ENCODE peak calls at places on chromosome 14, in ten cellular contexts. G, K, J, T, Q, U, B, Y, X and R are unnamed samples.

GRCh38 chr14:64826845-64827244 is 52.9 kb downstream of the SPTB start:
- DNase-seq in B (no peak), U (no peak), Q (no peak), G (no peak), K (no peak), X (no peak), Y (no peak), T (peak), J (no peak), R (no peak)

GRCh38 chr14:72576258-72576657 is 317.6 kb downstream of the DPF3 start:
- DNase-seq in X (peak), G (no peak), J (no peak), Y (no peak), Q (no peak), T (no peak), U (no peak), B (no peak), K (no peak), R (no peak)

GRCh38 chr14:64807588-64807987 is 72.1 kb downstream of the SPTB start:
- DNase-seq in B (no peak), T (peak), Q (no peak), K (no peak), Y (no peak), U (no peak), G (no peak), X (no peak), J (no peak), R (no peak)

GRCh38 chr14:93953739-93954515 is 22.4 kb downstream of the ASB2 start:
- DNase-seq in B (no peak), Y (no peak), X (no peak), Q (no peak), G (no peak), T (no peak), U (no peak), J (no peak), K (no peak), R (no peak)

GRCh38 chr14:81710232-81710845 is 176.7 kb upstream of the SEL1L start:
- DNase-seq in Q (no peak), X (peak), U (no peak), B (no peak), J (peak), T (peak), Y (no peak), K (peak), G (peak), R (no peak)

GRCh38 chr14:60656755-60657608 is 7.7 kb upstream of the SIX1 start:
- DNase-seq in K (peak), U (no peak), J (no peak), Y (no peak), Q (no peak), T (peak), G (peak), B (peak), X (peak), R (peak)

GRCh38 chr14:90903101-90903500 is 86.9 kb upstream of the TTC7B start:
- DNase-seq in T (peak), B (no peak), Y (peak), Q (peak), U (peak), G (peak), K (peak), X (peak), J (peak), R (peak)

GRCh38 chr14:56751471-56751870 is 58.8 kb downstream of the OTX2 start:
- DNase-seq in K (no peak), G (peak), J (no peak), Q (no peak), T (no peak), X (no peak), Y (no peak), B (no peak), U (no peak), R (no peak)

GRCh38 chr14:99441918-99442317 is 38.7 kb downstream of the SETD3 start:
- DNase-seq in Q (no peak), G (no peak), T (no peak), J (peak), U (no peak), X (no peak), B (no peak), Y (no peak), K (no peak), R (no peak)

GRCh38 chr14:90561031-90561430 is 164.2 kb downstream of the CALM1 start:
- DNase-seq in U (no peak), B (no peak), Y (no peak), Q (no peak), J (no peak), K (no peak), X (no peak), G (no peak), T (no peak), R (no peak)

GRCh38 chr14:100304825-100305445 is 1.3 kb downstream of the SLC25A29 start:
- DNase-seq in B (peak), X (no peak), T (no peak), Y (peak), U (no peak), G (no peak), J (peak), Q (peak), K (no peak), R (no peak)

GRCh38 chr14:88005050-88005481 is at the start of gene GPR65:
- DNase-seq in X (peak), J (peak), G (no peak), Q (no peak), U (peak), T (peak), K (no peak), B (no peak), Y (no peak), R (peak)

GRCh38 chr14:99648385-99648784 is 3.5 kb downstream of the HHIPL1 start:
- DNase-seq in U (no peak), Y (no peak), G (no peak), Q (no peak), K (no peak), X (no peak), T (no peak), J (no peak), B (no peak), R (no peak)

GRCh38 chr14:63759454-63759853 is 31.6 kb upstream of the SGPP1 start:
- DNase-seq in Y (no peak), T (peak), K (no peak), B (no peak), J (peak), G (no peak), X (peak), Q (no peak), U (peak), R (peak)

GRCh38 chr14:77140343-77140936 is 1.2 kb downstream of the ZDHHC22 start:
- DNase-seq in J (no peak), B (no peak), Y (no peak), X (no peak), Q (no peak), T (no peak), G (no peak), U (no peak), K (no peak), R (no peak)

GRCh38 chr14:105220699-105221597 is 27.4 kb upstream of the BTBD6 start:
- DNase-seq in X (no peak), T (no peak), Q (peak), Y (no peak), G (no peak), J (no peak), K (no peak), U (no peak), B (no peak), R (no peak)

GRCh38 chr14:59918824-59919581 is 941 bp upstream of the LRRC9 start:
- DNase-seq in Q (no peak), B (peak), J (peak), T (peak), U (peak), K (peak), G (peak), X (peak), Y (no peak), R (peak)

GRCh38 chr14:88380405-88380804 is 5.1 kb upstream of the SPATA7 start:
- DNase-seq in U (no peak), J (no peak), G (no peak), B (no peak), Q (no peak), K (no peak), X (peak), T (peak), Y (no peak), R (peak)

GRCh38 chr14:86533834-86534233 is 1003.9 kb downstream of the FLRT2 start:
- DNase-seq in G (no peak), B (no peak), Y (no peak), Q (no peak), J (no peak), U (no peak), T (no peak), X (no peak), K (no peak), R (no peak)

GRCh38 chr14:73795466-73795865 is 56.2 kb upstream of the PTGR2 start:
- DNase-seq in U (no peak), J (no peak), Y (no peak), X (no peak), B (no peak), G (no peak), Q (no peak), K (no peak), T (no peak), R (no peak)

GRCh38 chr14:93430319-93430801 is 379 bp upstream of the UNC79 start:
- DNase-seq in K (no peak), Q (no peak), X (peak), Y (no peak), T (no peak), B (no peak), J (no peak), U (no peak), G (peak), R (no peak)

GRCh38 chr14:94022532-94023411 is 3.4 kb upstream of the OTUB2 start:
- DNase-seq in G (no peak), Y (no peak), X (no peak), K (peak), T (no peak), Q (no peak), U (peak), J (no peak), B (no peak), R (no peak)

GRCh38 chr14:77157716-77158115 is 16.1 kb upstream of the ZDHHC22 start:
- DNase-seq in U (no peak), B (no peak), G (no peak), K (no peak), X (no peak), J (no peak), T (no peak), Q (no peak), Y (no peak), R (no peak)

GRCh38 chr14:56594428-56594827 is 14.8 kb downstream of the TMEM260 start:
- DNase-seq in K (peak), J (no peak), Y (no peak), G (no peak), U (no peak), Q (no peak), B (no peak), X (no peak), T (no peak), R (no peak)

GRCh38 chr14:72894623-72895378 is 900 bp upstream of the DPF3 start:
- DNase-seq in T (no peak), Y (no peak), J (peak), K (no peak), B (no peak), U (no peak), Q (no peak), G (peak), X (no peak), R (no peak)

GRCh38 chr14:65006251-65006721 is 19.6 kb downstream of the FNTB start:
- DNase-seq in T (no peak), K (no peak), G (no peak), X (no peak), B (no peak), Q (no peak), Y (no peak), U (no peak), J (no peak), R (no peak)

GRCh38 chr14:94114589-94115067 is 4.1 kb downstream of the IFI27 start:
- DNase-seq in X (no peak), Y (no peak), K (no peak), J (no peak), U (no peak), Q (no peak), B (no peak), T (no peak), G (no peak), R (no peak)

GRCh38 chr14:30903285-30904124 is 29.1 kb downstream of the COCH start:
- DNase-seq in J (no peak), B (no peak), U (no peak), T (no peak), G (no peak), K (peak), X (no peak), Y (no peak), Q (no peak), R (no peak)

GRCh38 chr14:30908826-30909225 is 34.5 kb downstream of the COCH start:
- DNase-seq in B (no peak), Y (no peak), Q (no peak), T (no peak), K (no peak), J (no peak), U (no peak), X (no peak), G (no peak), R (no peak)

GRCh38 chr14:30907659-30908057 is 33.3 kb downstream of the COCH start:
- DNase-seq in B (no peak), Q (no peak), T (no peak), G (no peak), X (no peak), Y (no peak), J (no peak), U (no peak), K (no peak), R (no peak)

DNA sequence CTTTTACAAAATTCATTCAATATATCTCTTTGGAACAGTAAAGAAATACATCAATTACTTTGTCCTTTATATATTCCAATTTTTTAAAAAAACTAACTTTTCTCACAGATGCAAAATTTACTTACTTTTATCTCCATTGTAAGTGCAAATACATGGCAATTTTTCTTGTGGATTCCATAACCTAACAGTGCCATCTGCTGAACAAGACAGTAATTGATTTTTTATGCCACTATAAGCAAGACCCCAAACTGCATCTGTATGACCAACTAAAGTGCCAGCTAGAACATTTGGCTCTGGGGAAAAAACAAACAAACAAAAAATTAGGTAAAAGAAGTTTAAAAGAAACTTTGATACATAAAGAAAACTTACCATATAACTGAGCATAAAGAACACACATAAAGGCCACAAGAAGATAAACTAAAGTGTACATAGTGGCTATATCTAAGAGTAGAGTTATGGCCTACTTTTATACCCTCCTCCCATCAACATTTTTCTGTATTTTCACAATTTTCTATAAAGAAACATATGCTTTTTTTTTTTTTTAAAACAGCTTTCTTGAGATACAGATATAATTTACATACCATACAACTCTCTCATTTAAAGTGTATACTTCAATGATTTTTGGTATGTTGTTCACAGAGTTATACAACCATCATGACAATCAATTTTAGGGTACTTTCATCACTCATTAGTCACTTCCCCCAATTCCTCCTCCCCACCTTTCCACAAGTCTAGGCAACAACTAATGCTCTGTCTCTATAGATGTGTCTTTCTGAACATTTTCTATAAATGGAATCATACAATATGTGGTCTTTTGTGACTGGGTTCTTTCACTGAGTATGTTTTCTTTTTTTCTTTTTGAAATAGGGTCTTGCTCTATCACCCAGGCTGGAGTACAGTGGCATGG is 32.6 kb downstream of the COCH start:
- DNase-seq in B (no peak), U (no peak), Q (no peak), J (no peak), G (no peak), K (peak), Y (no peak), T (no peak), X (peak), R (no peak)
- TF ChIP-seq CTCF in B (peak), U (no peak), Q (no peak), J (peak), G (no peak), K (peak), Y (no peak), T (peak), X (peak), R (peak)

GRCh38 chr14:103735439-103735814 is 19.8 kb downstream of the ZFYVE21 start:
- DNase-seq in G (no peak), Y (no peak), T (no peak), K (no peak), U (no peak), X (no peak), J (no peak), B (no peak), Q (no peak), R (no peak)
- TF ChIP-seq CTCF in G (no peak), Y (no peak), T (no peak), K (no peak), U (no peak), X (no peak), J (no peak), B (no peak), Q (no peak), R (no peak)

GRCh38 chr14:101889898-101890297 is 74.5 kb upstream of the DYNC1H1 start:
- DNase-seq in J (no peak), K (no peak), T (peak), B (no peak), X (peak), Y (no peak), U (no peak), G (no peak), Q (no peak), R (no peak)
- TF ChIP-seq CTCF in J (no peak), K (no peak), T (peak), B (no peak), X (no peak), Y (no peak), U (no peak), G (no peak), Q (no peak), R (no peak)

GRCh38 chr14:40417777-40418401 is 985.7 kb upstream of the FBXO33 start:
- DNase-seq in U (no peak), T (no peak), G (peak), J (peak), Y (no peak), B (no peak), K (peak), Q (no peak), X (peak), R (peak)
- TF ChIP-seq CTCF in U (peak), T (no peak), G (peak), J (peak), Y (no peak), B (peak), K (peak), Q (no peak), X (peak), R (peak)

GRCh38 chr14:106372870-106373657 is 846.7 kb downstream of the TMEM121 start:
- DNase-seq in T (no peak), J (peak), Q (no peak), U (peak), G (no peak), K (peak), B (peak), Y (peak), X (no peak), R (peak)
- TF ChIP-seq CTCF in T (no peak), J (peak), Q (no peak), U (peak), G (peak), K (peak), B (peak), Y (no peak), X (no peak), R (peak)

GRCh38 chr14:23053426-23053825 is 3.9 kb downstream of the CDH24 start:
- DNase-seq in J (no peak), T (no peak), Y (no peak), K (no peak), U (no peak), B (no peak), X (no peak), G (no peak), Q (no peak), R (no peak)

GRCh38 chr14:23052671-23053070 is 4.6 kb downstream of the CDH24 start:
- DNase-seq in K (no peak), J (no peak), B (no peak), U (no peak), G (no peak), Q (no peak), Y (no peak), T (no peak), X (no peak), R (no peak)

GRCh38 chr14:23054000-23054811 is 3.1 kb downstream of the CDH24 start:
- DNase-seq in X (no peak), K (no peak), T (no peak), J (peak), B (no peak), U (peak), Q (no peak), Y (no peak), G (peak), R (peak)

GRCh38 chr14:23051482-23051881 is 5.8 kb downstream of the CDH24 start:
- DNase-seq in Y (no peak), Q (no peak), T (no peak), J (no peak), K (no peak), U (no peak), X (no peak), G (no peak), B (no peak), R (no peak)

GRCh38 chr14:23052182-23052623 is 5.1 kb downstream of the CDH24 start:
- DNase-seq in Y (no peak), U (no peak), Q (no peak), T (no peak), J (no peak), X (no peak), G (no peak), K (peak), B (no peak), R (no peak)
- TF ChIP-seq CTCF in Y (no peak), U (no peak), Q (peak), T (peak), J (no peak), X (peak), G (no peak), K (peak), B (no peak), R (no peak)